ENCODE peak calls at places on chromosome 12, in nine cellular contexts. L, G, E, D, H, R, C, Q and S are unnamed samples.

GRCh38 chr12:23253191-23253590 is 628.2 kb downstream of the ETNK1 start:
- DNase-seq in C (no peak), H (no peak), Q (no peak), L (no peak), D (peak), G (peak), R (no peak), E (no peak), S (no peak)

GRCh38 chr12:116492703-116493324 is 66.4 kb upstream of the MAP1LC3B2 start:
- DNase-seq in D (no peak), L (peak), R (no peak), H (no peak), Q (peak), G (peak), E (peak), C (peak), S (no peak)

GRCh38 chr12:49942921-49943662 is 7.4 kb upstream of the AQP2 start:
- DNase-seq in R (peak), H (no peak), G (no peak), C (no peak), L (no peak), Q (no peak), D (peak), E (no peak), S (no peak)

GRCh38 chr12:100186071-100186470 is 14.5 kb upstream of the ACTR6 start:
- DNase-seq in C (no peak), E (no peak), D (no peak), G (no peak), L (no peak), R (no peak), H (no peak), Q (no peak), S (no peak)

GRCh38 chr12:32089156-32089950 is 17.3 kb upstream of the BICD1 start:
- DNase-seq in L (no peak), C (no peak), H (peak), R (no peak), D (no peak), G (no peak), Q (no peak), E (no peak), S (no peak)

GRCh38 chr12:34400986-34401658 is 378.8 kb downstream of the ALG10 start:
- DNase-seq in E (no peak), C (no peak), H (peak), D (peak), Q (no peak), R (peak), G (no peak), L (no peak), S (no peak)

GRCh38 chr12:115830070-115830469 is 447.4 kb downstream of the MED13L start:
- DNase-seq in Q (no peak), R (no peak), H (no peak), G (no peak), D (no peak), C (no peak), L (no peak), E (no peak), S (no peak)

GRCh38 chr12:65565601-65566560 is 258.4 kb upstream of the HMGA2 start:
- DNase-seq in R (no peak), Q (peak), D (no peak), G (peak), C (peak), E (peak), H (no peak), L (no peak), S (no peak)

GRCh38 chr12:64675795-64676194 is 65.5 kb downstream of the RASSF3 start:
- DNase-seq in H (peak), D (peak), C (no peak), L (no peak), E (peak), G (peak), Q (no peak), R (no peak), S (no peak)

GRCh38 chr12:97794335-97794734 is 331.7 kb downstream of the RMST start:
- DNase-seq in Q (no peak), L (no peak), H (no peak), D (no peak), C (no peak), E (no peak), G (no peak), R (no peak), S (no peak)

DNA sequence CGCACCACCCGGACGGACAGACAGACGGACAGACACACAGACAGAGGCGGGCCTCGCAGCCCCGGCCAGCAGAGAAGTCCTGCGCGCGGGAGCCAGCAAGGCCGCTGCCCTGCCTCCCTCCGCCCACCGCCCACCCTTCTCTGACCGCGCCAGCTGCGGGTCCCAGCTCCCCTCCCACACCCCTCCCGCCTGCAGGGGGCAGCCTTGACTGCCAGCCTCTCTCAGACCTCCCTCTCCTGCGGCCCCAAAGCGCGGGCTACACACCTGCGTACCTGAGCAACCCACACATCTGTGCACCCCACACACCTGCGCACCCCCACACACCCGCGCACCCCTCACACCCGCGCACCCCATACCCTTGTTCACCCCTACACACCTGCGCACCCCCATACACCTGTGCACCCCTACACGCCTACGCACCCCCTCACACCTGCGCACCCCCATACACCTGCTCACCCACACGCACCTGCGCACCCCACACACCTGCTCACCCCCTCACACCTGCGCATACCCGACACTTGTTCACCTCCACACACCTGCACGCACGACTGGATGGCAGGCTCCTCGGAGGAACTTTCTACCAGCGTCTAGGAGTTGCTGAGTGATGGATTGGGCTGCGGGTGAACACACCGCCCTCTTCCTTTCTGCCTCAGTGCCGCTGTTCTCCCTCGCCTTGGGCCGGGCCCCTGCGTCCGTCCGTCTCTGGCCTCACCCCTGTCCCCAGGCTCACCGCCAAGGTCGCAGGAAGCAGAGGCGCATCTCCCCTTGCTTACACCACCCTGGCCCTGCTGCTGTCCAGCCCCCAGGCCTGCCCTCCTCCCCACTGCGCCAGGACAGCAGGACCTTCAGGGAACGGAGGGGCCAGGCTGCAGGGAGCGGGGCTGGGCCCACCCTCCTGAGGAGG is 20.8 kb upstream of the TMEM106C start:
- DNase-seq in E (no peak), L (no peak), Q (no peak), G (no peak), R (no peak), D (peak), H (peak), C (no peak), S (no peak)
- TF ChIP-seq CTCF in E (peak), L (no peak), Q (peak), G (no peak), R (no peak), D (no peak), H (no peak), C (peak), S (no peak)

GRCh38 chr12:62598846-62599245 is 132.2 kb downstream of the MON2 start:
- DNase-seq in H (no peak), Q (no peak), L (no peak), C (no peak), D (no peak), R (no peak), G (no peak), E (no peak), S (no peak)
- TF ChIP-seq CTCF in H (no peak), Q (no peak), L (no peak), C (no peak), D (no peak), R (no peak), G (no peak), E (no peak), S (no peak)

GRCh38 chr12:46516238-46516932 is 143.8 kb upstream of the SLC38A2 start:
- DNase-seq in L (no peak), D (no peak), E (no peak), Q (no peak), H (no peak), C (no peak), R (no peak), G (no peak), S (no peak)

GRCh38 chr12:46518729-46519128 is 146.2 kb upstream of the SLC38A2 start:
- DNase-seq in H (no peak), G (no peak), D (no peak), R (no peak), E (peak), L (no peak), Q (no peak), C (no peak), S (no peak)

GRCh38 chr12:46516933-46517578 is 144.5 kb upstream of the SLC38A2 start:
- DNase-seq in L (no peak), G (no peak), R (no peak), Q (no peak), E (no peak), D (no peak), C (no peak), H (no peak), S (no peak)

GRCh38 chr12:46518184-46518583 is 145.6 kb upstream of the SLC38A2 start:
- DNase-seq in E (peak), G (no peak), D (no peak), R (no peak), L (no peak), H (no peak), Q (no peak), C (no peak), S (no peak)

GRCh38 chr12:46517579-46517962 is 145.0 kb upstream of the SLC38A2 start:
- DNase-seq in E (no peak), H (no peak), G (no peak), Q (no peak), D (no peak), R (no peak), L (no peak), C (no peak), S (no peak)
- TF ChIP-seq CTCF in E (no peak), H (no peak), G (no peak), Q (no peak), D (no peak), R (no peak), L (peak), C (no peak), S (no peak)

DNA sequence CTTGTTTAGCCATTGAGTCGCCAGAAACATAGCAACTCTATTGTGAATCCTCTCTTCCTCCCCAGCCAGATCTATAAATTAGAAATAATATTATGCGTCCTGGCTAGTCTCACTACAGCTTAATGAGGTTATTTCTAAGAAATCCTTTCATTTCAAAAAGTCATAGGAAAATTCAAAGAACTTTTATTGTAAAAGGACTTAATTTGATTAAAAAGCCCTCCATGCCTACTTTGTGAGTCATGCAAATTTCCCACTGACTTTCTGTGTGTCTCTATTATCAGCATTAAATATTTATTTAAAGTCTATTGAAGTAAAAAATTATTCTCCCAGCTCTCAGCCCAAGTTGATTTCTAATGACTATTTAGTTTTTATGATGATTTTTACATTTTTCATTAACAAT is 160.7 kb downstream of the PHLDA1 start:
- DNase-seq in G (no peak), R (no peak), E (peak), D (no peak), C (peak), Q (no peak), H (no peak), L (no peak), S (no peak)
- TF ChIP-seq CTCF in G (no peak), R (no peak), E (no peak), D (no peak), C (no peak), Q (no peak), H (no peak), L (no peak), S (no peak)

GRCh38 chr12:51262758-51263177 is 7.4 kb downstream of the SMAGP start:
- DNase-seq in C (peak), H (no peak), D (no peak), Q (no peak), R (peak), E (peak), L (no peak), G (peak), S (no peak)
- TF ChIP-seq CTCF in C (peak), H (no peak), D (no peak), Q (peak), R (peak), E (peak), L (peak), G (peak), S (peak)

GRCh38 chr12:96617178-96617577 is 127.8 kb downstream of the CFAP54 start:
- DNase-seq in H (no peak), E (no peak), L (no peak), C (no peak), G (no peak), D (no peak), Q (no peak), R (no peak), S (no peak)
- TF ChIP-seq CTCF in H (no peak), E (peak), L (peak), C (no peak), G (peak), D (no peak), Q (peak), R (no peak), S (no peak)

GRCh38 chr12:131468206-131468605 is 242.7 kb upstream of the SFSWAP start:
- DNase-seq in L (no peak), R (no peak), Q (no peak), D (no peak), E (no peak), C (no peak), G (no peak), H (peak), S (no peak)
- TF ChIP-seq CTCF in L (no peak), R (no peak), Q (no peak), D (no peak), E (no peak), C (no peak), G (no peak), H (no peak), S (no peak)

DNA sequence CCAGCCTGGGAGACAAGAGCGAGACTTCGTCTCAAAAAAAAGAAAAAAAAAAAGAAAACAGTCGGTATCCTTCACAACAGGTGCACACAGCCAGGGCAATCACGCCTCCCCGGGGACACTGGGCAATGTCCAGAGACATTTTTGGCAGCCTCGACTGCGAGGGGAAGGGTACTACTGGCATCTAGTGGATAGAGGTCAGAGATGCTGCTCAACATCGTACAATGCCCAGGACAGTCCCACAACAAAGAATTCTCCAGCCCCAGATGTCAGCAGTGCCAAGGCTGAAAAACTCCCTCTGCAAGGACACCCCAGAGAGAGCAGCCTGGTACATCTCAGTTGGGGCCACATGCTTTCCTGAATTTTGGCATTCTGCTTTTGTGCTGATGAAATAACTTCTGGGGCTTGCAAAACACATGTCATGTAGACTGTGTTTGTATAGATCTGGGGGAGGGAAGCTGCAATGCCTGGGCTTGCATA is 21.5 kb downstream of the ALDH2 start:
- DNase-seq in Q (no peak), E (peak), H (no peak), R (no peak), G (peak), C (peak), L (peak), D (no peak), S (no peak)
- TF ChIP-seq CTCF in Q (peak), E (peak), H (no peak), R (peak), G (peak), C (peak), L (no peak), D (no peak), S (peak)